ENCODE peak calls at places on chromosome 2, in five cellular contexts. E is HepG2, G is HCT116, S is SK-N-SH, B is K562. Z is an unnamed sample.
A peak's percentile ranks its signal among the peaks of the same experiment; 100 is the strongest.

GRCh38 chr2:45649457-45649854 is 2.0 kb upstream of the PRKCE start:
- DNase-seq in S (peak; percentile 60), E (no peak), G (no peak), B (no peak), Z (no peak)

GRCh38 chr2:67625671-67626070 is 228.5 kb downstream of the ETAA1 start:
- DNase-seq in G (no peak), B (no peak), S (no peak), E (no peak), Z (no peak)

GRCh38 chr2:134537702-134538101 is 181.1 kb downstream of the TMEM163 start:
- DNase-seq in G (no peak), B (no peak), E (no peak), S (no peak), Z (no peak)

GRCh38 chr2:43013821-43014345 is 212.5 kb downstream of the ZFP36L2 start:
- DNase-seq in S (no peak), E (no peak), B (no peak), G (no peak), Z (no peak)

GRCh38 chr2:20182241-20182931 is 42.5 kb downstream of the SDC1 start:
- DNase-seq in S (no peak), B (peak; percentile 75), G (no peak), E (no peak), Z (no peak)

GRCh38 chr2:224793961-224794360 is 77.8 kb upstream of the CCDC195 start:
- DNase-seq in S (no peak), G (no peak), B (no peak), E (no peak), Z (no peak)

GRCh38 chr2:42141687-42142475 is 27.3 kb upstream of the EML4 start:
- DNase-seq in S (peak; percentile 56), G (no peak), E (peak; percentile 94), B (peak; percentile 75), Z (no peak)

GRCh38 chr2:73112026-73112912 is 479 bp downstream of the RAB11FIP5 start:
- DNase-seq in G (peak; percentile 12), S (peak; percentile 73), B (peak; percentile 39), E (peak; percentile 22), Z (no peak)

GRCh38 chr2:123961576-123961975 is 63.5 kb upstream of the CNTNAP5 start:
- DNase-seq in G (no peak), B (no peak), S (no peak), E (no peak), Z (no peak)

GRCh38 chr2:24721470-24721869 is 71.7 kb downstream of the PTRHD1 start:
- DNase-seq in G (no peak), B (no peak), E (no peak), S (peak; percentile 59), Z (peak; percentile 45)

GRCh38 chr2:193885419-193885818 is 1690.7 kb upstream of the TMEFF2 start:
- DNase-seq in E (no peak), G (no peak), S (no peak), B (no peak), Z (no peak)

GRCh38 chr2:143815082-143815481 is 685.9 kb downstream of the ARHGAP15 start:
- DNase-seq in S (no peak), B (no peak), G (no peak), E (no peak), Z (no peak)

GRCh38 chr2:110852541-110853263 is 120.3 kb downstream of the ACOXL start:
- DNase-seq in E (no peak), G (no peak), B (no peak), S (no peak), Z (no peak)

GRCh38 chr2:121075641-121076500 is 209.1 kb downstream of the TFCP2L1 start:
- DNase-seq in E (no peak), G (no peak), S (peak; percentile 61), B (no peak), Z (no peak)

GRCh38 chr2:25829377-25829704 is 48.9 kb downstream of the ASXL2 start:
- DNase-seq in S (no peak), B (no peak), E (peak; percentile 28), G (no peak), Z (no peak)

GRCh38 chr2:203893823-203894222 is 26.3 kb downstream of the CTLA4 start:
- DNase-seq in G (no peak), E (no peak), B (no peak), S (no peak), Z (no peak)

GRCh38 chr2:46329803-46330775 is 32.9 kb downstream of the EPAS1 start:
- DNase-seq in B (no peak), S (no peak), G (no peak), E (peak; percentile 67), Z (no peak)

GRCh38 chr2:120486441-120486840 is 140.5 kb downstream of the INHBB start:
- DNase-seq in G (no peak), B (no peak), S (no peak), E (no peak), Z (no peak)

GRCh38 chr2:102336502-102336945 is 19.1 kb upstream of the IL18R1 start:
- DNase-seq in E (no peak), B (no peak), S (no peak), G (no peak), Z (no peak)

GRCh38 chr2:195319112-195319460 is 337.9 kb upstream of the SLC39A10 start:
- DNase-seq in S (no peak), G (no peak), E (no peak), B (no peak), Z (no peak)

GRCh38 chr2:172931256-172931894 is 144.3 kb upstream of the MAP3K20 start:
- DNase-seq in S (peak; percentile 59), E (no peak), B (peak; percentile 35), G (no peak), Z (no peak)

DNA sequence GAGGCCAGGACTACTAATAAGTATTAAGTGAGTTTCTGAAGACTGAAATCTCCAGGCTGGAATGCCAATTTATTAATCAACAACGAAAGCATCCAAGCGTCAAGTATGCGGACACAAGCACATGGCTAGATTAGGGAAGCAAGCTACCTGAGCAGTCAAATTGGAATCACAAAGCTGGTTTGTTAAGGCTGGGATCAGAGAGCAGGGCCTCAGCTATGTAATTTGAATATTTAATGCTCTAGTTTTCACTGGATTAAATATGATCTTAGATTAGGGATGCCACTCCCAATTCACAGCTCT is 5.7 kb downstream of the CCL20 start:
- DNase-seq in B (no peak), S (no peak), G (no peak), E (no peak), Z (no peak)
- H3K4me2 ChIP-seq in B (no peak overlapping the region), S (peak overlapping the region; percentile 79), G (peak overlapping the region; percentile 72), E (peak overlapping the region; percentile 77), Z (no peak overlapping the region)

GRCh38 chr2:231387904-231388724 is 7.4 kb upstream of the B3GNT7 start:
- DNase-seq in E (peak; percentile 73), S (peak; percentile 70), G (no peak), B (no peak), Z (no peak)
- TF ChIP-seq ZBTB33 in E (no peak), S (no peak), G (no peak), B (no peak), Z (no peak)

GRCh38 chr2:217707116-217707742 is 295.6 kb downstream of the TNS1 start:
- DNase-seq in B (no peak), E (no peak), S (no peak), G (no peak), Z (no peak)
- H3K4me2 ChIP-seq in B (no peak overlapping the region), E (no peak overlapping the region), S (no peak overlapping the region), G (no peak overlapping the region), Z (no peak overlapping the region)

GRCh38 chr2:207317358-207317984 is 151.7 kb upstream of the KLF7 start:
- DNase-seq in E (no peak), G (peak; percentile 33), S (no peak), B (no peak), Z (no peak)
- TF ChIP-seq ZBTB33 in E (no peak), G (no peak), S (no peak), B (no peak), Z (no peak)

DNA sequence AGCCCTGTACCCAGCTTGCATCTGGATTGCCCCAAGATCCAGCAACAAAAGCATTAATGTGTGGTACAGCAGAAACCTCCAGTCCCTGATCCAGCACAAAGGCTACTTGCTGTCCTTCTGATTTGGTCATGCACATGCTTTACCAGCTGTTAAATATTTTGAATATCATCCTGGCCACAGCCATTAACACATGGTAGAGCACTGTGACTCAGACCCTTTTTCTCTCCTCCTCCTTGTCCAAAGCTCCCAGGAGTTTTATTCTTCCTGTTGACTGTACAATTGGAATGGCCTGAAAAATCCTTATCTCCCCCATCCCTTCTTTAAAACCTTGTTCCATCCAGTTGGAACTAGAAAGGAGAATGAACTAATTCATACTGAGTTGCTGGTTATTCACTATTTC is 419.7 kb upstream of the TNP1 start:
- DNase-seq in G (no peak), E (no peak), S (no peak), B (no peak), Z (no peak)
- H3K4me2 ChIP-seq in G (no peak overlapping the region), E (no peak overlapping the region), S (peak overlapping the region; percentile 27), B (no peak overlapping the region), Z (no peak overlapping the region)

DNA sequence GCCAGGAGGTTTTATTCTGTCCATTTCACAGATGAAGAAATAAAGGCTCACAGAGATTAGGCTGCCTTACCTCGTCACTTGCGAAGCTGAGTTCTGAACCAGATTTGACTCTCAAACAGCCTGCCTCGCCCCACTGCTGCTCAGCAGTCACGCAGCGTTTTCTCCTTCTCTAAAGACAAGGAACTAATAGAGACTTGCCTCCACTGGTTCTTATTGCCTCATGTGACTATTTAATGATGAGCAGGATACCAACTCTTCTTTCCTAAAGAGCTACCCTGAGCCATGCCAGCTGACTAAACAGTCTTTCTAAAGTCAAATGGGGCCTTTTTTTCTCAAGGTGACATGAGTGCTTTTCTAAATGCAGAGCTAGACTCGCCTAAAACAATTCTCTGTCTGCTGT is 147.5 kb downstream of the NCKAP5 start:
- DNase-seq in B (no peak), G (no peak), E (no peak), S (no peak), Z (no peak)
- TF ChIP-seq ZBTB33 in B (no peak), G (no peak), E (no peak), S (no peak), Z (no peak)

GRCh38 chr2:138066139-138066806 is 102.0 kb downstream of the HNMT start:
- DNase-seq in G (no peak), E (no peak), B (no peak), S (no peak), Z (no peak)

DNA sequence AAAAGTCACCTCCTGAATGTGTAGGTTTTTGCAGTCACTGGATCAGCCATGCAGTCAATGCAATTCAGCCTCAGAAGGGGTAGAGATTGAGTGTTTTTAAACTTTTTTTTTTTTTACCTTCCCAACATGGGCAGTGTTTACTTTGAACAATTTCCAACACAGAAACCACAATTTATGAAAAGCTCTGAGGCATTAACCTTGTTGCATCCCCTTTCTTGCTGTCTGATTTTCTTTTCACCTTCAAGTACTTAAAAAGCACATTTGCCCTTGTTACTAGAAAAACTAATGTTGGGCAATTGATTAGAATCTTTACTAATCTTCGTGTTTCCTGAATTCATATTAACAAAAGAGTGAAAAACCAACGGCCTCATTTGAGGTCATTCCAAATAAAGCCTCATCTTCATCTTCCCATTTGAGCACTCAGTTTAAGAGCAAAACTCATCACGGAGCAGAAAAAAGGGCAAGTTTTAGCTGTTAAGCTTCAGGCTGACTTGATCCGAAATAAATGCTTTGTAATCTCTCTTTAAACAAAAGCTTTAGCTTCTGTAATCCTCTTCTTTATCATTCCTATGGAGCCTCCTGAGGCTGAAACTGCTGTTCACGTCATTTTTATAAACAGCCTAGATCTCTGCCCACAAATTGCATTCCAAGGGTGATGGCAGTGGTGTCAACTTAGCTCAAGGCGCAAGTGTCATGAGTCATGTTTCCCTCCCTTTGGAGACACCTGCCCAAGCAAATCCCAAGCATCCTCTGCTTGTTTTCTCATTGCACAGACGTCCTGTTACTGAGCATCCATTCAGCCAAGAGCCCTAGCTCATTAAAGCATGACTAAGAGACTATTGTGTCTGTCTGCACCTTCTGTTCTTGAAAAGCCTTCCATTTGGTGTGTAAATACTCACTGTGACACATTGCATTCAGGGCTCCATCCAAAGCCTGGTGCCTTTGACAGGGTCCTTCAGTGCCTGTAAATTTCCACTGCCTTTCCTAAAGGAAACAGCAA is 107.7 kb downstream of the HNMT start:
- DNase-seq in S (no peak), G (no peak), E (peak; percentile 39), B (no peak), Z (no peak)
- H3K4me2 ChIP-seq in S (no peak overlapping the region), G (no peak overlapping the region), E (peak overlapping the region; percentile 46), B (no peak overlapping the region), Z (no peak overlapping the region)

Z was measured in GM12878.